ENCODE peak calls at places on chromosome 6, in four cellular contexts. Z is Panc1, B is OCI-LY7, E is HepG2. W is an unnamed sample.
A peak's percentile ranks its signal among the peaks of the same experiment; 100 is the strongest.

GRCh38 chr6:169171951-169172350 is 81.7 kb downstream of the THBS2 start:
- DNase-seq in Z (no peak), B (no peak), E (no peak), W (peak; percentile 94)

GRCh38 chr6:75267461-75267860 is 17.1 kb downstream of the TMEM30A start:
- DNase-seq in Z (no peak), B (no peak), E (no peak), W (no peak)

GRCh38 chr6:140623498-140623897 is 1249.0 kb upstream of the CITED2 start:
- DNase-seq in Z (no peak), B (no peak), E (no peak), W (peak; percentile 85)

GRCh38 chr6:15441215-15441868 is 195.5 kb downstream of the JARID2 start:
- DNase-seq in Z (peak; percentile 28), B (peak; percentile 59), E (peak; percentile 65), W (peak; percentile 83)

GRCh38 chr6:5442946-5443345 is 181.6 kb downstream of the FARS2 start:
- DNase-seq in Z (no peak), B (no peak), E (no peak), W (no peak)

GRCh38 chr6:38638941-38639497 is 710 bp downstream of the BTBD9 start:
- DNase-seq in Z (no peak), B (peak; percentile 45), E (peak; percentile 37), W (peak; percentile 50)

GRCh38 chr6:5367510-5367909 is 106.2 kb downstream of the FARS2 start:
- DNase-seq in Z (no peak), B (no peak), E (no peak), W (no peak)

GRCh38 chr6:137645850-137646249 is 151.7 kb upstream of the OLIG3 start:
- DNase-seq in Z (no peak), B (no peak), E (no peak), W (no peak)

GRCh38 chr6:35955071-35955470 is 34.2 kb upstream of the SRPK1 start:
- DNase-seq in Z (no peak), B (no peak), E (no peak), W (peak; percentile 86)

GRCh38 chr6:155377061-155377460 is 62.8 kb upstream of the TFB1M start:
- DNase-seq in Z (peak; percentile 12), B (no peak), E (no peak), W (peak; percentile 94)

GRCh38 chr6:155380666-155381332 is 66.5 kb upstream of the TFB1M start:
- DNase-seq in Z (no peak), B (peak; percentile 39), E (peak; percentile 24), W (no peak)

GRCh38 chr6:155378284-155378683 is 64.0 kb upstream of the TFB1M start:
- DNase-seq in Z (no peak), B (no peak), E (no peak), W (no peak)

GRCh38 chr6:155381856-155382690 is 67.8 kb upstream of the TFB1M start:
- DNase-seq in Z (no peak), B (no peak), E (no peak), W (peak; percentile 96)

GRCh38 chr6:155378724-155379123 is 64.4 kb upstream of the TFB1M start:
- DNase-seq in Z (no peak), B (no peak), E (no peak), W (no peak)
- H3K4me3 ChIP-seq in Z (no peak overlapping the region), B (no peak overlapping the region), E (no peak overlapping the region), W (no peak overlapping the region)

GRCh38 chr6:25027221-25027916 is 91.6 kb upstream of the RIPOR2 start:
- DNase-seq in Z (peak; percentile 2), B (no peak), E (no peak), W (no peak)
- H3K4me3 ChIP-seq in Z (no peak overlapping the region), B (no peak overlapping the region), E (no peak overlapping the region), W (no peak overlapping the region)

GRCh38 chr6:72720464-72720863 is 98.6 kb downstream of the KCNQ5 start:
- DNase-seq in Z (no peak), B (no peak), E (no peak), W (no peak)
- H3K4me3 ChIP-seq in Z (no peak overlapping the region), B (no peak overlapping the region), E (no peak overlapping the region), W (no peak overlapping the region)

DNA sequence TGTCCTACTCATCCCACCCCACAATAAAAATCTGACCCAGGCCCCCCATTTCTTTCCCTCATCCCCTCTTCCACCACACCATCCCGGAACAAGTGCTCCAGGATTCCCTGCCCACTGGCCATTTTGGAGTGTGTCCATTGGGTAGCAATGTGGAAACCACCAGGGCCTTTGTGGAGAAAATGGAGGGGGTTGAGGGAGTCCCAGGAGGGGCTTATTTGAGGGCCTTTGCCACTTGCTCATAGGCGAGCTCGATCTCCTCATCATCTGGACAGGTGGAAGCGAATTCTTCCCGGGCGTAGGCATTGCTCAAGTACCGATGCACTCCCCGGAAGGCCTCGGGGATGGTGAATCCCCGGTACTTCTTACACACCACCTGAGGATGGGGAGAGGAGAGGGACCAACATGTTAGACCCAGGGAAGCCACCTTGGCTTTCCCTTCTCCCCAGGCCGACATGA is 1.6 kb upstream of the DDAH2 start:
- DNase-seq in Z (no peak), B (no peak), E (no peak), W (no peak)
- H3K4me3 ChIP-seq in Z (peak overlapping the region; percentile 83), B (no peak overlapping the region), E (no peak overlapping the region), W (peak overlapping the region; percentile 71)

GRCh38 chr6:132224943-132225342 is 176.3 kb downstream of the MOXD1 start:
- DNase-seq in Z (no peak), B (no peak), E (no peak), W (no peak)

GRCh38 chr6:132231121-132231520 is 170.2 kb downstream of the MOXD1 start:
- DNase-seq in Z (no peak), B (no peak), E (no peak), W (no peak)

GRCh38 chr6:132234356-132234755 is 166.9 kb downstream of the MOXD1 start:
- DNase-seq in Z (no peak), B (no peak), E (no peak), W (no peak)

GRCh38 chr6:132227937-132228336 is 173.3 kb downstream of the MOXD1 start:
- DNase-seq in Z (no peak), B (no peak), E (no peak), W (peak; percentile 33)

GRCh38 chr6:132228894-132229293 is 172.4 kb downstream of the MOXD1 start:
- DNase-seq in Z (no peak), B (no peak), E (no peak), W (no peak)
- H3K4me3 ChIP-seq in Z (no peak overlapping the region), B (no peak overlapping the region), E (no peak overlapping the region), W (no peak overlapping the region)

DNA sequence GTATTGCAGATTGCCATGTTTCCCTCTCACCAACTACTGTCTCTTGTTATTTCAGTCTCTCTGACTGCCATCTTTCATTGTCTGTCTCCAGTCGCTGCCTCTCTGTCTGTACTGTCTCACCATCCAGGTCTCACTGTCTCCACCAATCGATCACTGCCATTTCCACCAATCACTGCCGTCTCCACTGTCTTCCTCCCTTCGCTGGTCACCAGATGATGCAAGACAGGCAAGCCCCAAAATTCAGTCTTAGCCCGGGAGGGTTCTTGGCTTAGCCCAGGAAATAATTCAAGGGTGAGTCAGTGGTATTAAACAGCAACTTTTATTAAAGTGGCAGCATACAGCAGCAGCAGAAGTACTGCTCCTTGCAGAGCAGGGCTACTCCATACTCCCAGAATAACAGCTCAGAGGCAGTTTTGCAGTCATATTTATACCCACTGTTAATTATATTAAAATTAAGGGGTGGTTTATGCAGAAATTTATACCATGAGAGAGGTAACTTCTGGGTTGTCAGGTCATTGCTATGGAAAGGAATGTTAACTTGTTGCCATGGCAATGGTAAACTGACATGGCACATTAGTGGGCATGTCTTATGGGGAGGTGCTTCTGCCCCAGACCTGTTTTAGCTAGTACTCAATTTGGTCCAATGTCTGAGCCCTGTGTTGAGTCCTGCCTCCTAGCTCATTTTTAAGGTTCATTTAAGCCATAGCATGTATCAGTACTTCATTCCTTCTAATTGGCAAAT is 23.0 kb upstream of the ECHDC1 start:
- DNase-seq in Z (peak; percentile 68), B (no peak), E (no peak), W (peak; percentile 95)
- H3K4me3 ChIP-seq in Z (no peak overlapping the region), B (no peak overlapping the region), E (no peak overlapping the region), W (no peak overlapping the region)

GRCh38 chr6:121641158-121641557 is 205.7 kb downstream of the GJA1 start:
- DNase-seq in Z (no peak), B (no peak), E (no peak), W (no peak)
- H3K4me3 ChIP-seq in Z (no peak overlapping the region), B (no peak overlapping the region), E (no peak overlapping the region), W (no peak overlapping the region)

GRCh38 chr6:69861986-69862385 is 4.4 kb upstream of the COL19A1 start:
- DNase-seq in Z (no peak), B (no peak), E (no peak), W (no peak)
- H3K4me3 ChIP-seq in Z (no peak overlapping the region), B (no peak overlapping the region), E (no peak overlapping the region), W (no peak overlapping the region)

GRCh38 chr6:108652375-108652774 is 91.7 kb downstream of the FOXO3 start:
- DNase-seq in Z (no peak), B (no peak), E (no peak), W (no peak)

GRCh38 chr6:108656834-108657233 is 96.1 kb downstream of the FOXO3 start:
- DNase-seq in Z (no peak), B (no peak), E (peak; percentile 25), W (no peak)

GRCh38 chr6:108653864-108654402 is 93.2 kb downstream of the FOXO3 start:
- DNase-seq in Z (no peak), B (no peak), E (no peak), W (peak; percentile 66)

GRCh38 chr6:108655840-108656650 is 95.3 kb downstream of the FOXO3 start:
- DNase-seq in Z (no peak), B (no peak), E (peak; percentile 62), W (peak; percentile 92)

GRCh38 chr6:108654465-108655106 is 93.9 kb downstream of the FOXO3 start:
- DNase-seq in Z (no peak), B (no peak), E (no peak), W (peak; percentile 40)
- H3K4me3 ChIP-seq in Z (no peak overlapping the region), B (no peak overlapping the region), E (no peak overlapping the region), W (no peak overlapping the region)